ENCODE peak calls at places on chromosomes 4 and X, in four cellular contexts. G is keratinocyte, K is right atrium auricular region, Q is endodermal cell. A is an unnamed sample.

GRCh38 chrX:119235872-119236598 is at the start of gene PGRMC1:
- DNase-seq in Q (peak), K (peak), G (peak), A (peak)

GRCh38 chr4:13706130-13706529 is 78.6 kb upstream of the BOD1L1 start:
- DNase-seq in Q (no peak), K (no peak), G (peak), A (no peak)

GRCh38 chr4:7186081-7186480 is 6.3 kb upstream of the SORCS2 start:
- DNase-seq in G (no peak), K (no peak), Q (peak), A (peak)

GRCh38 chr4:89469512-89469911 is 161.9 kb upstream of the GPRIN3 start:
- DNase-seq in G (no peak), Q (no peak), K (no peak), A (no peak)

GRCh38 chr4:26573389-26573794 is 10.5 kb upstream of the TBC1D19 start:
- DNase-seq in G (no peak), Q (no peak), K (no peak), A (no peak)

GRCh38 chr4:138634915-138635314 is 380.7 kb upstream of the NOCT start:
- DNase-seq in K (no peak), G (no peak), Q (no peak), A (no peak)

GRCh38 chr4:74559853-74560252 is 114.9 kb downstream of the AREG start:
- DNase-seq in K (no peak), Q (no peak), G (no peak), A (no peak)

GRCh38 chr4:183721207-183722081 is 62.4 kb downstream of the TRAPPC11 start:
- DNase-seq in K (no peak), Q (peak), G (no peak), A (no peak)

GRCh38 chr4:158673633-158674032 is 1.5 kb downstream of the ETFDH start:
- DNase-seq in K (no peak), Q (no peak), G (no peak), A (no peak)

GRCh38 chr4:93448691-93449293 is 379.8 kb upstream of the ATOH1 start:
- DNase-seq in K (no peak), G (no peak), Q (no peak), A (no peak)

GRCh38 chr4:54658321-54659093 is 750 bp downstream of the KIT start:
- DNase-seq in Q (peak), K (no peak), G (no peak), A (peak)

GRCh38 chr4:162056947-162057346 is 106.9 kb downstream of the FSTL5 start:
- DNase-seq in Q (peak), G (no peak), K (no peak), A (peak)

GRCh38 chr4:169010125-169011023 is at the start of gene CBR4:
- DNase-seq in Q (peak), G (peak), K (peak), A (peak)

GRCh38 chr4:79121875-79122358 is 182.7 kb upstream of the PAQR3 start:
- DNase-seq in G (no peak), Q (no peak), K (no peak), A (no peak)

GRCh38 chr4:5827108-5828004 is 65.5 kb downstream of the CRMP1 start:
- DNase-seq in Q (no peak), G (no peak), K (no peak), A (no peak)

GRCh38 chrX:23745786-23746185 is 2.7 kb upstream of the ACOT9 start:
- DNase-seq in Q (no peak), K (no peak), G (no peak), A (no peak)

GRCh38 chr4:8113611-8114343 is 44.8 kb downstream of the ABLIM2 start:
- DNase-seq in K (no peak), Q (no peak), G (no peak), A (no peak)

GRCh38 chr4:141416677-141417363 is 196.1 kb downstream of the ZNF330 start:
- DNase-seq in K (no peak), G (no peak), Q (no peak), A (no peak)

GRCh38 chr4:39126256-39127095 is 55.9 kb upstream of the WDR19 start:
- DNase-seq in G (no peak), K (no peak), Q (no peak), A (no peak)
- H3K27ac ChIP-seq in G (no peak), K (no peak), Q (no peak), A (no peak)

DNA sequence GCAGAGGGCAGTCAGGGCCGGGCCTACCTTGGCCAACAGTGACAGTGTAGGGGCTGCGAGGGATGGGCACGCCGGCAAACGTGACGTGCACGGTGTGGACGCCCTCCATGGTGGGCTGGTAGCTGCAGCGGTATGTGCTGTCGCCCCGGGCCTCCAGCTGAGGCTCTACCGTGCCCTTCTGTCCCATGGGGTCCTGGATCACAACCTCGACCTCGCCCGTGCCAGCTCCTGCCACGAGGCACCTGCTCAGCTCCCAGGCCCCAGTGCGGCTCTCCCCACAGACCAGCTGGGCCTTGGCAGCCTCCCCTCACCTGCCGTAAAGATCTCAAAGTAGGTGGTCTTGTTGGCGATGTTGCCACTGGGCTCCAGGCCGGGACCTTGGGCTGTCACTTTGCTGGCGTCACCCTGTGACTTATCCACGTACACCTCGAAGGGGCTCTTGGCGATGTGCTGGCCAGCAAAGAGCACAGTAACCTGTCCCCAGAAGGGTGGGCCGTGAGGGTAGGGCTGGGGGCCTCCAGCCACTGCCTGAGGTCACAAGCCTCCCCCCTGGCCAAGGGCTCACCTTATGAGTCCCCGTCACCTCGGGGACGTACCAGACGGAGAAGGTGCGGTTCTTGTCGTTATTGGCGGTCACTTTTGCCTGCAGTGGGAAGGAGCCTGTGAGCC is 8.3 kb downstream of the FLNA start:
- DNase-seq in G (no peak), Q (no peak), K (no peak), A (no peak)
- H3K4me3 ChIP-seq in G (no peak), Q (no peak), K (no peak), A (no peak)

GRCh38 chr4:44674471-44674870 is 3.7 kb upstream of the GUF1 start:
- DNase-seq in K (no peak), G (no peak), Q (no peak), A (no peak)
- TF ChIP-seq CTCF in K (no peak), G (no peak), Q (no peak), A (no peak)

GRCh38 chr4:121800638-121800960 is 524 bp upstream of the EXOSC9 start:
- DNase-seq in G (no peak), K (no peak), Q (no peak), A (no peak)

GRCh38 chr4:121800961-121801714 is at the start of gene EXOSC9:
- DNase-seq in K (peak), G (peak), Q (peak), A (peak)

GRCh38 chr4:121799208-121799823 is 1.8 kb upstream of the EXOSC9 start:
- DNase-seq in G (no peak), Q (no peak), K (no peak), A (no peak)

GRCh38 chr4:121799888-121800501 is 1.1 kb upstream of the EXOSC9 start:
- DNase-seq in K (no peak), Q (no peak), G (no peak), A (no peak)

DNA sequence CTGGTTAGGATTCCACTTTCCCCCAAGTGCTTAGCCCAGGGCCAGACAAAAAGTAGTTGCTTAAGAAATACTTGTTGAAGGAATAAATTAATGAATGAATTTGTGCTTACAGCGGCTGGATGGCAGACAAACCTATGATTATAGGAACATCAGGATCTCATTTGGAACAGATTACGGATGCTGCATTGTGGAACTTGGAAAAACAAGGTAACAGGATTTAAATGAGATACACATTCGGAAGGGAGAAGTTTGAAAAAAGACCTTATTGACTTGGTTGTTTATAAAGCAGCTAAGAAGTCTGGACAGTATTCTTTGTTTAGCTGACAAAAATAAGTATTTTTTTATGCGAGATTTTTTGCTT is 572 bp downstream of the EXOSC9 start:
- DNase-seq in G (no peak), Q (no peak), K (no peak), A (no peak)
- H3K27ac ChIP-seq in G (peak), Q (peak), K (peak), A (peak)

DNA sequence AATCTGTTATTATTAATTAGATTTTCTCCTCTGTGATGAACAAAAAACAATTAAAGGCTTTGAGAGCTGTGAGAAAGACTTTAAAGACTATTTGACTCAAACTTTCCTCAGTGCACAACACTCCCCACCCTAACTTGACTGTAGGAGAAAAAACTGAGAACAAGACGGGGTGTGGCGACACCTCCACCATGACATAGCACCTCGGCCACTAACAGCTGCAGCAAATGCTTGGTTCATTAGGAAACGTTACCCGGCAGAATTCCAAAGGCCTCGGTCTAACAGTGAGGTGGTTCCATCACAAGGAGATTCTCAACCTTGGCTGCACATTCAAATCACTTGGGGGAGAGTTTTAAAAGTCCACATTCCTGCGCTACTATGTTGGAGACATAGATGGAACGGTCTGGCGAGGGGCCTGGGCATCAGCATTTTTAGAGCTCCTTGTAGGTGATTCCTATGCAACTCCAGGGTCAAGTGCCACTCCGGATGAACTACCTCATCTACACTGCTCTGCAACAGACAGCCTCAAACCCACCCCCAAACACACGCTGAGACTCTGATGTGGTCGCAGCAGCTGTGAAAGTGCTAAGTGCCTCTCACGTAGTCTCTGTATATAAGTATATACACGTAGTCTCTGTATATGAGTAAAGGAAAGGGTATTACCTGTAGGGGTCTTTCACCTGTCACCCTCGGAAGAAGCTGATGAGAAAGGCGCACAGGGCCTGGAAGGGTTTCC is 1.0 kb downstream of the FGFBP2 start:
- DNase-seq in Q (no peak), K (no peak), G (no peak), A (no peak)
- H3K4me3 ChIP-seq in Q (no peak), K (no peak), G (no peak), A (no peak)

GRCh38 chr4:80619070-80619674 is 283.6 kb downstream of the CFAP299 start:
- DNase-seq in K (no peak), Q (no peak), G (no peak), A (peak)
- TF ChIP-seq CTCF in K (peak), Q (peak), G (peak), A (peak)

GRCh38 chr4:30938956-30939528 is 218.9 kb downstream of the PCDH7 start:
- DNase-seq in Q (no peak), K (no peak), G (no peak), A (no peak)
- H3K27ac ChIP-seq in Q (no peak), K (no peak), G (peak), A (no peak)

GRCh38 chrX:20053537-20053936 is 62.7 kb upstream of the BCLAF3 start:
- DNase-seq in K (no peak), G (no peak), Q (no peak), A (no peak)

GRCh38 chrX:20056704-20057103 is 60.0 kb downstream of the MAP7D2 start:
- DNase-seq in G (no peak), K (no peak), Q (no peak), A (peak)

GRCh38 chrX:20059467-20060128 is 57.1 kb downstream of the MAP7D2 start:
- DNase-seq in K (no peak), G (no peak), Q (no peak), A (no peak)

GRCh38 chrX:20060961-20061868 is 55.5 kb downstream of the MAP7D2 start:
- DNase-seq in G (no peak), K (no peak), Q (no peak), A (no peak)

DNA sequence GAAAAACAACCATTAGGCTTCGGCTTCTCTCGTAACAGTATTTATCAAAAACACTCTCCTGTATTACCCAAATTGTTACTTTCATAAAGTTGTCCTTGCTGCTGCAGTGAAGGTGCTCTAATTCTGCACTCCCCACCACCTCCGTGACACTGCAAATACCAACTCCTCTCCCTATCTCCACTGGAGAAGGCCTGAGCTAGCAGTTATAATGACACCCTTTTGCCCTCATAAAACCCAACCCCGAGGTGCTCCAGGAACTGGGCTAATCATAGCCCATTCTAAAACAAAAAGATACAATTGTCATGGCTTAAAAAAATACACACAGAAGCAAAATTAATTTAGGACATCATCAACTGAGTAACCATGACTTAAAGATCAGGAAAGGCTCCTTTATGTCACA is 59.2 kb downstream of the MAP7D2 start:
- DNase-seq in G (no peak), K (no peak), Q (no peak), A (no peak)
- H3K4me3 ChIP-seq in G (no peak), K (no peak), Q (no peak), A (no peak)

DNA sequence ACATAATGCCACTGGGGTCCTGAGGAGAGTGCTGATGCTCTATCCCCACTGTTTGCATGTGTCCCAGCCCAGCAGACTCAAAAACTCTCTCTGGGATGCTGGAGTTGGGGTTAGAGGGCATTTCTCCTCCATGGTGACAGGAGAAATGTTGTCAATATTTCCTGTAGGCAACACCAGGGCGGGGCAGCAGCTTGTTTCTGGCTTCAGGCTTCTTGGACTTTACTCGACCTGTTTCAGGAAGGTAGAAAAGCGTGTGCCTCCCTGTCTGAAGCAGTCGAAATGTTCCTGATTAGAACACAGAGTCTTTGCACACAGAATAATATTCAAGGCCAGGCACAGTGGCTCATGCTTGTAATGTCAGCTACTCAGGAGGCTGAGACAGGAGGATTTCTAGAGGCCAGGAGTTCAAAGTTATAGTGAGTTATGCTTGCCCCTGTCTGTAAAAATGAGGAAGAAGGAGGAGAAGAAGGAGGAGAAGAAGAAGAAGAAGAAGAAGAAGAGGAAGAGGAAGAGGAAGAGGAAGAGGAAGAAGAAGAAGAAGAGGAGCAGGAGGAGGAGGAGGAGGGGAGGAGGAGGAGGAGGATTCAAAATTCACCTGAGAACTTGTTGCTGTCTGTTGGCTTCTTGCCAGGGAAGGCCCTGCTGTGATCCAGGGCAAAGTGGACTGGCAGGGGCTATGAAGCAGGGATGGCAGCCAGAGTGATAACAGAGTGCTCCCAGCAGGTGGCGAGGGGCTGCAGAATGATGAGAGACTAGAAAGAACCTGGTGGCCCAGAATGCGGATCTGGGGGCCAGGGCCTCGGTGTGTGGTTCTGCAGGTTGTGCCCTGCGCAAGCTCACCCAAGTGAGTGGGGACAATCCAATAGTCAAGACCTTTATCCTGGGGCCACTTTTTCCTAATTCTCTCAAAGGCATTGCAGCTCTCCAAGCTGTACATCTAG is 82.9 kb downstream of the RTL5 start:
- DNase-seq in K (no peak), Q (peak), G (no peak), A (peak)
- TF ChIP-seq CTCF in K (no peak), Q (no peak), G (no peak), A (peak)

GRCh38 chrX:56089376-56089775 is 142.8 kb upstream of the KLF8 start:
- DNase-seq in Q (no peak), G (no peak), K (no peak), A (no peak)
- H3K27ac ChIP-seq in Q (no peak), G (no peak), K (no peak), A (no peak)

A was measured in WERI-Rb-1.